ENCODE peak calls at places on chromosome 22, in five cellular contexts. I, G, X, L and B are unnamed samples.

GRCh38 chr22:20494978-20495860 is at the start of gene KLHL22:
- DNase-seq in I (no peak), G (no peak), X (peak), L (no peak), B (no peak)

GRCh38 chr22:38034278-38034882 is 22.8 kb upstream of the PICK1 start:
- DNase-seq in I (peak), G (peak), X (peak), L (peak), B (no peak)

GRCh38 chr22:39220897-39221850 is 23.6 kb downstream of the PDGFB start:
- DNase-seq in I (no peak), G (no peak), X (peak), L (no peak), B (no peak)

GRCh38 chr22:45865561-45866397 is 111.2 kb downstream of the WNT7B start:
- DNase-seq in I (no peak), G (no peak), X (peak), L (no peak), B (no peak)

GRCh38 chr22:33654173-33654890 is 265.9 kb downstream of the LARGE1 start:
- DNase-seq in I (no peak), G (no peak), X (no peak), L (peak), B (no peak)

GRCh38 chr22:38657248-38657909 is 941 bp downstream of the CBY1 start:
- DNase-seq in I (no peak), G (no peak), X (no peak), L (peak), B (no peak)

GRCh38 chr22:38761202-38762162 is 5.7 kb upstream of the SUN2 start:
- DNase-seq in I (no peak), G (no peak), X (no peak), L (no peak), B (no peak)

GRCh38 chr22:46149493-46149997 is 781 bp upstream of the PPARA start:
- DNase-seq in I (no peak), G (peak), X (peak), L (peak), B (no peak)

GRCh38 chr22:45553333-45554039 is 50.8 kb downstream of the FBLN1 start:
- DNase-seq in I (peak), G (peak), X (no peak), L (peak), B (peak)

GRCh38 chr22:49670610-49671330 is 156.9 kb downstream of the BRD1 start:
- DNase-seq in I (no peak), G (no peak), X (no peak), L (no peak), B (no peak)
- TF ChIP-seq CTCF in I (no peak), G (no peak), X (no peak), L (no peak), B (no peak)

GRCh38 chr22:35649636-35650250 is 1.5 kb downstream of the APOL6 start:
- DNase-seq in I (no peak), G (no peak), X (no peak), L (no peak), B (no peak)
- H3K4me3 ChIP-seq in I (no peak), G (peak), X (peak), L (no peak), B (no peak)

DNA sequence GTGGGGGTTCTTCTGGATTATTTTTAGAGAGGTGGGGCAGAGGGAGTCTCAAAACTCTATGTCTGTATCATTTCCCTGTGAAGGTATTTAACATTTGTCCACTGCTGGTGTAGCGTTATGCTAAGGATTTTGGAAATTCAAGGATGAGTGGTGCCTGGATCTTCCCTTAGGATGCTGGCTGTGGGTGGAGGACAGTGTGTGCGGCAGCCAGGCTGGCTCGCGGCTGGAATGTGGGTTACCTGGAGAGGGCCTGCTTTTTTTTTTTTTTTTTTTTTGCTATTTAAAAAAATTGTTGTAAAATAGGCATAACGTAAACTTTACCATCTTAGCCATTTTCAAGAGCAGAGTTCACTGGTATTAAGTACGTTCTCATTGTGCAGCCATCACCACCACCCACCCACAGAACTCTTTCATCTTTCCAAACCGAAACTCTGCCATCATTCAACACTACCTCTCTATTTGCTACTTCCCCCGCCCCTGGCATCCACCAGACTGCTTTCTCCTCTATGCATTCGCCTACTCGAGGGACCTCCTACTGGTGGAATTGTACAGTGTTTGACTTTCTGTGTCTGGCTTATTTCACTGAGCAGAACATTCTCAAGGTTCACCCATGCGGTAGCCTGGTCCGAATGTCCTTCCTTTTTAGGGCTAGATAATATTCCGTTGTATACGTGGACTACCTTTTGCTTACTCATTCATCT is 67.1 kb downstream of the PARVB start:
- DNase-seq in I (no peak), G (no peak), X (peak), L (no peak), B (no peak)
- TF ChIP-seq CTCF in I (peak), G (no peak), X (no peak), L (no peak), B (peak)

DNA sequence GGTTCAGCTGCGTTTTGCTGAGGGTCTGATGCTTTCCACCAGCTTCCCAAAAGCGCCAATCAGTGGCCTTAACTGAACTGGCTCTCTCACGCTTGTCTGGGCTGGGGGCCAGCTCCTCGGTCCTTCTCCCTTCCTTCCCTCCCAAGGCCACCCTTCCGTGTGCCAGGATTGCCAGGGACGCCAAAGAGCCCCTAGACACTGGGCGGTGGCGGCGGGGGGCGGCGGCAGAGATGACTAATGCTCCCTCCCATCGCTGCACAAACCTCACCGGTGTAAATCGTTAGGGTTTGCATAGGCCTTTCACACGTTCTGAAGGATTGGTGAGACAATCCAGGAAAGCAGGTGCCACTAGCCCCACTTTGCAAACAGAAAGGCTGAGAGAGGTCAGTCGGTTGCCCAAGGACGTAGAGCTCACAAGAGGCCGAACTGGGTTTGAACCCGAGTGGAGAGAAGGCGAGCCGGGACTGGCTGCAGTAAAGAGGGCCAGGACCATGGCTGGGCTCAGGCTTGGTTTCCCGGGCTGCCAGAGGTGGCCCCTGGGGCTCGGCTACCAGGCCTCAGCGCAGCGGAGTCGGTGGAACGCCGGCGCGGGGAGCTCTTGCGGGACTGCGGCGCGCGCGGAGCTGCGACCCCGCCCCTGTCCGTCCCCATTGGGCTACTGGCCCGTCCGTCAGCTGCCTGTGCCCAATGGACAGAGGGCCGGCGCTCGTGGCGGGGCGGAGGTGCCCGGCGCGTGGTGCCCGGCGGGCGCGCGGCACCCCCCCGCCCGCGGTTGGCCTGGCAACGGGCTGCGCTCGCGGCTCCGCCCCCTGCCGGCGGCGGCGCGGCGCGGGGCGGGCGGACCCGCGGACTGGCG is 589 bp upstream of the GNAZ start:
- DNase-seq in I (peak), G (peak), X (peak), L (peak), B (peak)
- H3K4me3 ChIP-seq in I (peak), G (peak), X (peak), L (peak), B (peak)

DNA sequence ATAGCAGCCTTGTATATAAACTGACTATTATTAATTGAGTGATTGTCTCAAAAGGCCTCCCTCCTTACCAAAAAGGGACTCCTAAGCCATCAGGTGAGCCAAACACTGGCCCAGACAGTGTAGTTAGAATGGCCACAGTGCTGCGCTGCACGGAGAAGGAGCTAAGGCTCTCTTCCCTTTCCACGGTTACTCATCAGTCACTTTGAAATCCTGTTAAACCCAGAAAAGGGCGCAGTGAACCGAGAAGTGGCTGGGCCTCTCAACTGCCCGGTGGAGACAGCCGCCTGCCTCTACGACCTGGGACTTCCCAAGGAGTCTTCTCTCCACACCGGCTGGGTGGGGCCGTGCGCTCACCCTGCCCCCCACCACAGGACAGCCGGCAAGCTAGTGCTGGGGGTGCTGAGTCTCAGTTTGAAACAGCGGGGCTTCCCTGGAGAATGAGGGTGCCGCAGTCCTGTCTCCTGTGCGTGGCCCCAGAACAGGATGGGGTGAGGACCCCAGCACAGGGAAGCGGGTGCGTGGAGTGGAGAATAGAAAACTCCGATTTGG is 1.3 kb downstream of the MYH9 start:
- DNase-seq in I (no peak), G (no peak), X (peak), L (peak), B (no peak)
- TF ChIP-seq CTCF in I (no peak), G (no peak), X (no peak), L (no peak), B (no peak)

GRCh38 chr22:43252319-43252718 is 65.4 kb upstream of the TTLL12 start:
- DNase-seq in I (no peak), G (no peak), X (no peak), L (peak), B (no peak)
- H3K4me3 ChIP-seq in I (no peak), G (no peak), X (no peak), L (no peak), B (no peak)

GRCh38 chr22:30947163-30947820 is 21.3 kb downstream of the MORC2 start:
- DNase-seq in I (no peak), G (peak), X (no peak), L (no peak), B (no peak)
- TF ChIP-seq CTCF in I (no peak), G (no peak), X (no peak), L (no peak), B (no peak)

DNA sequence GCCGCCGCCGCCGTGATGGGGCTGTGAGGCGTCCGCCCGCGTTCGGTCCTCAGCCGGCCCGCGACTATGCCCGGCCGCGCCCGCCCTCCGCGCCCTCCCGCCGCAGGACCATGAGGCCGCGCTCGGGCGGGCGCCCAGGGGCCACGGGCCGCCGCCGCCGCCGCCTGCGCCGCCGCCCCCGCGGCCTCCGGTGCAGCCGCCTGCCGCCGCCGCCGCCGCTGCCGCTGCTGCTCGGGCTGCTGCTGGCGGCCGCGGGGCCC is 215 bp downstream of the ZNRF3 start:
- DNase-seq in I (no peak), G (no peak), X (no peak), L (no peak), B (no peak)
- H3K4me3 ChIP-seq in I (peak), G (peak), X (peak), L (peak), B (peak)

DNA sequence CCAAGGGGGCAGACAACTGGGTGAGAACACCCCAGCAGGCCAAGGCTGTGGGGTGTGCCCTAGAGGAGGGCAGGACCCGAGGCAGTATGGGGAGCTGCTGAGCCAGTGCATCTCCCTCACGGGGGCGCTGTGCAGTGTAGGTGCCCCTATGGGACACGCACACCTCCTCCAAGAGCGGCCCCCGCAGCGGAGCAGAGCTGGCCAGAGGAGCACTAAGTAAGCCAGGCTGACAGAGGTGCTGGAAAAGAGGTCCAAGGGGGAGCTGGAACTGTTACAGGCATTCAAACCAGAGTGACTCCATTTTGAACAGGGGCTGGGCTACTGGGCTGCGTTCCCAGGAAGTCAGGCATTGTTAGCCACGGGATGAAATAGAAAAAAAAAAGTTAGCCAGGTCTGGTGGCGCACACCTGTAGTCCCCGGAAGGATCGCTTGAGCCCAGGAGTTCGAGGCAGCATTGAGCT is 41.8 kb downstream of the TST start:
- DNase-seq in I (no peak), G (peak), X (peak), L (peak), B (no peak)
- TF ChIP-seq CTCF in I (peak), G (peak), X (no peak), L (peak), B (peak)